ENCODE peak calls at places on chromosomes 3 and 15, in seven cellular contexts. S is GM12878, A is HCT116, T is K562, O is HepG2, X is H1, C is SK-N-SH. M is an unnamed sample.

GRCh38 chr15:23548071-23548470 is 17.4 kb upstream of the MKRN3 start:
- DNase-seq in A (no peak), O (no peak), T (no peak), X (no peak), S (no peak), C (no peak), M (no peak)

GRCh38 chr3:124520970-124521369 is 209.3 kb upstream of the UMPS start:
- DNase-seq in T (no peak), O (peak), C (no peak), S (no peak), X (no peak), A (no peak), M (no peak)

GRCh38 chr3:50600841-50601591 is 10.6 kb downstream of the CISH start:
- DNase-seq in O (peak), A (peak), T (peak), S (no peak), C (peak), X (no peak), M (no peak)

GRCh38 chr3:72639736-72640135 is 208.5 kb downstream of the SHQ1 start:
- DNase-seq in A (no peak), T (no peak), X (no peak), S (no peak), O (no peak), C (no peak), M (no peak)

GRCh38 chr3:46717447-46718231 is at the start of gene PRSS50:
- DNase-seq in X (peak), A (no peak), O (no peak), S (no peak), C (peak), T (peak), M (no peak)

GRCh38 chr3:66819993-66820501 is 178.1 kb upstream of the KBTBD8 start:
- DNase-seq in C (no peak), S (no peak), O (peak), T (no peak), A (no peak), X (no peak), M (no peak)

GRCh38 chr3:31613131-31613626 is 80.5 kb downstream of the STT3B start:
- DNase-seq in O (no peak), S (no peak), T (no peak), C (no peak), X (no peak), A (no peak), M (no peak)

GRCh38 chr15:80153900-80154299 is 1.1 kb downstream of the FAH start:
- DNase-seq in A (no peak), T (peak), S (no peak), O (no peak), X (no peak), C (no peak), M (no peak)

GRCh38 chr3:84601303-84601702 is 357.5 kb upstream of the CADM2 start:
- DNase-seq in C (no peak), A (no peak), S (no peak), O (peak), T (no peak), X (no peak), M (peak)

GRCh38 chr3:186200746-186201145 is 91.9 kb upstream of the ETV5 start:
- DNase-seq in A (no peak), O (no peak), T (no peak), C (no peak), S (no peak), X (no peak), M (no peak)
- TF ChIP-seq SIN3A in A (no peak), O (no peak), T (no peak), C (no peak), S (no peak), X (no peak), M (no peak)

GRCh38 chr3:38084969-38085942 is 46.2 kb downstream of the DLEC1 start:
- DNase-seq in O (no peak), S (no peak), C (peak), T (no peak), X (no peak), A (no peak), M (no peak)
- TF ChIP-seq SIN3A in O (no peak), S (no peak), C (no peak), T (no peak), X (no peak), A (no peak), M (no peak)

GRCh38 chr3:194275721-194276120 is 75.4 kb downstream of the CPN2 start:
- DNase-seq in A (no peak), T (no peak), X (no peak), C (no peak), S (no peak), O (no peak), M (no peak)

GRCh38 chr3:194276768-194277546 is 74.2 kb downstream of the CPN2 start:
- DNase-seq in O (no peak), A (no peak), S (no peak), T (no peak), X (no peak), C (no peak), M (no peak)

GRCh38 chr3:194278186-194278845 is 72.8 kb downstream of the CPN2 start:
- DNase-seq in O (no peak), C (no peak), S (no peak), T (no peak), X (no peak), A (no peak), M (no peak)

GRCh38 chr3:194279106-194279505 is 72.0 kb downstream of the CPN2 start:
- DNase-seq in C (no peak), T (no peak), S (no peak), X (no peak), A (no peak), O (no peak), M (no peak)

GRCh38 chr3:194277547-194278091 is 73.5 kb downstream of the CPN2 start:
- DNase-seq in T (no peak), A (no peak), O (no peak), X (no peak), S (no peak), C (peak), M (no peak)
- TF ChIP-seq SIN3A in T (no peak), A (no peak), O (no peak), X (no peak), S (no peak), C (no peak), M (no peak)

DNA sequence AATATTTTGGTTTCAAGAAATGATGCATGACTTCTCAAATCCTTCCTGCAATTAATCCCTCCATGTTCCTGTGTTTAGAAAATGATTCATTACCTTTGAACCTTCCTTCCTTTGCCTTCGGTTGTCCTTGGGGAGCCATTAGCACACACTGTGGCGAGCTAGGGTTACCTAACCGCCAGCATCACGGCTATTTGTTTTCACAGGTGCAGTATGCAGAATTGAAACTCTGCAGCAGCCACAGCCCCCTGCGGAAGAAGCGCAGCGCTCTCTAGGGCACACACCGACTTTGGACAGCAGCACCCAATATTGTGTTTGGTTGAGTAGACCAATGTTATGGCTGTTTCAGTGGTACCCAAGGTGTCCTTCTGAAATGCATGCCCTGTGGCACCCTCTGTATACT is 247.4 kb downstream of the MCTP2 start:
- DNase-seq in S (peak), A (no peak), O (no peak), C (no peak), X (no peak), T (no peak), M (no peak)
- TF ChIP-seq SIN3A in S (no peak), A (no peak), O (no peak), C (no peak), X (no peak), T (no peak), M (no peak)